ENCODE peak calls at places on chromosomes 3 and 15, in six cellular contexts. F is CD4-positive, CD25-positive, alpha-beta regulatory T cell; S is mesendoderm; K is BJ; A is AG09309; U is thoracic aorta. D is an unnamed sample.

GRCh38 chr3:141878812-141879211 is 2.4 kb downstream of the ATP1B3 start:
- DNase-seq in F (no peak), S (no peak), K (no peak), A (no peak), U (no peak), D (no peak)

GRCh38 chr3:167318306-167318705 is 61.8 kb downstream of the ZBBX start:
- DNase-seq in F (no peak), S (no peak), K (no peak), A (no peak), U (no peak), D (no peak)

GRCh38 chr3:88150371-88150770 is 612 bp downstream of the C3orf38 start:
- DNase-seq in F (no peak), S (no peak), K (no peak), A (no peak), U (no peak), D (peak; percentile 80)

GRCh38 chr15:91956026-91956723 is 102.7 kb downstream of the SLCO3A1 start:
- DNase-seq in F (no peak), S (peak; percentile 93), K (peak; percentile 62), A (no peak), U (no peak), D (no peak)

GRCh38 chr3:129312021-129312639 is 33.5 kb downstream of the HMCES start:
- DNase-seq in F (no peak), S (no peak), K (no peak), A (no peak), U (no peak), D (no peak)

GRCh38 chr3:126550488-126551051 is 8.2 kb downstream of the C3orf22 start:
- DNase-seq in F (no peak), S (no peak), K (no peak), A (no peak), U (no peak), D (no peak)

GRCh38 chr15:59306520-59307163 is 66.0 kb downstream of the MYO1E start:
- DNase-seq in F (no peak), S (no peak), K (no peak), A (peak; percentile 27), U (no peak), D (no peak)

GRCh38 chr3:115113367-115113766 is 33.7 kb downstream of the ZBTB20 start:
- DNase-seq in F (no peak), S (no peak), K (no peak), A (peak; percentile 8), U (no peak), D (no peak)

GRCh38 chr3:181417748-181418147 is 294.0 kb upstream of the SOX2 start:
- DNase-seq in F (no peak), S (peak; percentile 22), K (no peak), A (no peak), U (no peak), D (no peak)

GRCh38 chr3:187750513-187751123 is 5.3 kb upstream of the BCL6 start:
- DNase-seq in F (no peak), S (no peak), K (no peak), A (no peak), U (no peak), D (peak; percentile 76)
- H3K4me3 ChIP-seq in F (no peak overlapping the region), S (peak overlapping the region; percentile 8), K (no peak overlapping the region), A (no peak overlapping the region), U (peak overlapping the region; percentile 23), D (peak overlapping the region; percentile 54)

GRCh38 chr3:75396316-75396802 is 267.8 kb upstream of the FRG2C start:
- DNase-seq in F (no peak), S (no peak), K (no peak), A (no peak), U (no peak), D (no peak)
- H3K4me3 ChIP-seq in F (no peak overlapping the region), S (no peak overlapping the region), K (peak overlapping the region; percentile 16), A (no peak overlapping the region), U (peak overlapping the region; percentile 54), D (no peak overlapping the region)

DNA sequence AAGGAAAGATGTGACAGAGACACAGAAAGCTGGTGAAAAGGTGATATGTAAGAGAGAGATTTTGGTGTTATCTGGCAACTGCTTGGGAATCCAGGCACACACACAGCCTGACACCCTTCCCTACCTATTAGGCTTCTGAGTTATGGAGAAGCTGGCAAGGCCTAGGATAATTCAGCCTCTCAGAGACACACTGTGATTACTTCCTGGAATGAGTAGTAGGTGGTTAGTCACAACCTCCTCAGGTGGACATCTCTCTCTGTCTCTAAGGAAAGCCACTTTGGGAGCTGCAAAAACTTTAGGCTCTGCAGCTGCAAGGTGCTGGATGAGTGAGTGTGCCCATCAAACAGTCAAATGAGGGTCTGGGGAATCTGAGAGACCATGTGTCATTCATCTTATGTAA is 201.9 kb downstream of the PDCD6IP start:
- DNase-seq in F (no peak), S (no peak), K (no peak), A (no peak), U (no peak), D (peak; percentile 60)
- H3K4me3 ChIP-seq in F (no peak overlapping the region), S (no peak overlapping the region), K (no peak overlapping the region), A (no peak overlapping the region), U (no peak overlapping the region), D (no peak overlapping the region)

GRCh38 chr3:184602406-184603155 is 41.0 kb downstream of the EPHB3 start:
- DNase-seq in F (no peak), S (peak; percentile 75), K (no peak), A (no peak), U (no peak), D (no peak)
- H3K4me3 ChIP-seq in F (no peak overlapping the region), S (no peak overlapping the region), K (no peak overlapping the region), A (no peak overlapping the region), U (peak overlapping the region; percentile 49), D (no peak overlapping the region)

GRCh38 chr3:139326707-139327106 is 17.1 kb upstream of the MRPS22 start:
- DNase-seq in F (no peak), S (no peak), K (no peak), A (no peak), U (no peak), D (no peak)

GRCh38 chr3:139327231-139327630 is 16.6 kb upstream of the MRPS22 start:
- DNase-seq in F (no peak), S (no peak), K (no peak), A (no peak), U (no peak), D (no peak)

GRCh38 chr3:139324456-139324855 is 19.4 kb upstream of the MRPS22 start:
- DNase-seq in F (no peak), S (no peak), K (no peak), A (no peak), U (no peak), D (no peak)

GRCh38 chr3:139325551-139325950 is 18.3 kb upstream of the MRPS22 start:
- DNase-seq in F (no peak), S (no peak), K (no peak), A (no peak), U (no peak), D (no peak)

DNA sequence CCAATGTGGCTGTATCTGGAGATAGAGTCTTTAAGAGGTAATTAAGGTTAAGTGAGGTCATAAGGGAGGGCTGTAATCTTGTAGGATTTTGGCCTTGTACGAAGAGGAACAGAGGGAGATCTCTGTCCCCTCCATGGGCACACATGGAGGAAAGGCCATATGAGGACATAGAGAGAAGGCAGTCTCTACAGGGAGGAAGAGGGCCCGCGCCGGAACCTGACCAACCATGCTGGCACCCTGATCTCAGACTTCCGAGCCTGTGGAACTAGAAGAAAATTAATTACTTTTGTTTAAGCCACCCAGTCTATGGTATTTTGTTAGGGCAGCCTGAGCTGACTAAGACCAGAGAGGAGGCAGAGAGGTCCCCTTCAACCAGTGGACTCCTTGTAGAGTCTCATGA is 17.7 kb upstream of the MRPS22 start:
- DNase-seq in F (no peak), S (no peak), K (no peak), A (no peak), U (no peak), D (no peak)
- H3K4me3 ChIP-seq in F (no peak overlapping the region), S (no peak overlapping the region), K (no peak overlapping the region), A (no peak overlapping the region), U (no peak overlapping the region), D (no peak overlapping the region)

GRCh38 chr3:178090899-178091298 is 445.3 kb upstream of the KCNMB2 start:
- DNase-seq in F (no peak), S (no peak), K (no peak), A (no peak), U (no peak), D (no peak)

GRCh38 chr3:178087376-178087775 is 448.9 kb upstream of the KCNMB2 start:
- DNase-seq in F (no peak), S (no peak), K (no peak), A (no peak), U (no peak), D (no peak)

GRCh38 chr3:178085817-178086123 is 450.5 kb upstream of the KCNMB2 start:
- DNase-seq in F (no peak), S (no peak), K (no peak), A (no peak), U (no peak), D (no peak)

GRCh38 chr3:178086419-178086818 is 449.8 kb upstream of the KCNMB2 start:
- DNase-seq in F (no peak), S (peak; percentile 10), K (no peak), A (no peak), U (no peak), D (no peak)

GRCh38 chr3:178088930-178089329 is 447.3 kb upstream of the KCNMB2 start:
- DNase-seq in F (no peak), S (no peak), K (no peak), A (no peak), U (no peak), D (no peak)
- H3K4me3 ChIP-seq in F (no peak overlapping the region), S (no peak overlapping the region), K (no peak overlapping the region), A (no peak overlapping the region), U (no peak overlapping the region), D (no peak overlapping the region)

DNA sequence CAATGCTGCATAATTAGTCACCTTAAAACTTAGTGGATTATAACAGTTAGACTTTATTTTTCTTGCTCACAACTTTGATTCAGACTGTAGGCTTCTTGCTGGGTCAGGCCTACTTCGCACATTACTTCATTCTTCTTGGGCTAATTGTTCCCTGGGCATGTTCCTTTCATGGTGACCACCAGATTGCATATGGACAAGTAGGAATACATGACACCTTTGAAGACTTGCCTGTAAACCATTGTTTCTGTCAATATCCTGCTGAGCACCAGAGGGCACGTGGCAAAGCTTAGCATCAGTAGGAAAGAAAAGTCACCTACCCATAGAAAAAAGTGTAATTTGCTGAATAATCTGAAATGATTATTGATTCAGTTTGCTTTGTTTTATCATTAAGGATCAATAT is 54.3 kb upstream of the ROBO1 start:
- DNase-seq in F (no peak), S (peak; percentile 68), K (no peak), A (no peak), U (no peak), D (no peak)
- H3K4me3 ChIP-seq in F (no peak overlapping the region), S (no peak overlapping the region), K (no peak overlapping the region), A (no peak overlapping the region), U (no peak overlapping the region), D (no peak overlapping the region)

D was measured in Karpas-422.